ENCODE peak calls at places on chromosomes 4 and X, in eight cellular contexts. V, U, I, Y, C, M, R and W are unnamed samples.
A peak's percentile ranks its signal among the peaks of the same experiment; 100 is the strongest.

GRCh38 chr4:64713256-64713840 is 304.1 kb upstream of the TECRL start:
- DNase-seq in V (no peak), U (no peak), I (peak; percentile 3), Y (no peak), C (no peak), M (no peak), R (peak; percentile 56), W (no peak)

GRCh38 chrX:120367390-120368100 is 5.7 kb downstream of the ATP1B4 start:
- DNase-seq in V (no peak), U (no peak), I (no peak), Y (no peak), C (no peak), M (no peak), R (no peak), W (no peak)

GRCh38 chrX:43176686-43177085 is 398.7 kb upstream of the PPP1R2C start:
- DNase-seq in V (no peak), U (no peak), I (no peak), Y (no peak), C (no peak), M (no peak), R (no peak), W (no peak)

GRCh38 chr4:112140536-112140935 is 4.7 kb upstream of the FAM241A start:
- DNase-seq in V (no peak), U (no peak), I (no peak), Y (no peak), C (no peak), M (no peak), R (peak; percentile 22), W (no peak)

GRCh38 chrX:79715448-79715847 is 299.1 kb upstream of the TBX22 start:
- DNase-seq in V (no peak), U (no peak), I (no peak), Y (no peak), C (no peak), M (no peak), R (no peak), W (no peak)

GRCh38 chr4:66562276-66562806 is 892.1 kb upstream of the EPHA5 start:
- DNase-seq in V (no peak), U (no peak), I (no peak), Y (no peak), C (no peak), M (no peak), R (peak; percentile 38), W (no peak)

GRCh38 chr4:38606587-38606905 is 57.5 kb upstream of the KLF3 start:
- DNase-seq in V (no peak), U (no peak), I (no peak), Y (no peak), C (no peak), M (no peak), R (no peak), W (no peak)

GRCh38 chr4:122783301-122784215 is 43.1 kb upstream of the FGF2 start:
- DNase-seq in V (peak; percentile 93), U (no peak), I (peak; percentile 93), Y (peak; percentile 80), C (peak; percentile 76), M (peak; percentile 53), R (peak; percentile 97), W (peak; percentile 60)

GRCh38 chr4:183635737-183636136 is 23.2 kb downstream of the RWDD4 start:
- DNase-seq in V (no peak), U (no peak), I (no peak), Y (no peak), C (no peak), M (no peak), R (no peak), W (no peak)

GRCh38 chr4:38046735-38047487 is 86.7 kb downstream of the PTTG2 start:
- DNase-seq in V (peak; percentile 83), U (no peak), I (no peak), Y (no peak), C (no peak), M (no peak), R (no peak), W (no peak)

GRCh38 chrX:33032700-33033099 is 178.6 kb downstream of the DMD start:
- DNase-seq in V (no peak), U (no peak), I (no peak), Y (no peak), C (no peak), M (no peak), R (no peak), W (no peak)
- TF ChIP-seq CTCF in V (no peak), U (no peak), I (no peak), Y (no peak), C (no peak), M (no peak), R (no peak), W (no peak)

GRCh38 chr4:2394544-2394943 is 23.9 kb downstream of the ZFYVE28 start:
- DNase-seq in V (no peak), U (no peak), I (no peak), Y (no peak), C (no peak), M (no peak), R (no peak), W (no peak)

GRCh38 chr4:2393353-2394270 is 24.8 kb downstream of the ZFYVE28 start:
- DNase-seq in V (peak; percentile 87), U (peak; percentile 50), I (no peak), Y (no peak), C (no peak), M (no peak), R (no peak), W (no peak)

GRCh38 chr4:2396781-2397368 is 21.6 kb downstream of the ZFYVE28 start:
- DNase-seq in V (no peak), U (no peak), I (no peak), Y (no peak), C (no peak), M (no peak), R (no peak), W (no peak)

GRCh38 chr4:2395038-2395437 is 23.4 kb downstream of the ZFYVE28 start:
- DNase-seq in V (no peak), U (no peak), I (no peak), Y (peak; percentile 17), C (no peak), M (no peak), R (peak; percentile 74), W (no peak)

GRCh38 chr4:2395584-2395983 is 22.9 kb downstream of the ZFYVE28 start:
- DNase-seq in V (no peak), U (no peak), I (no peak), Y (no peak), C (no peak), M (no peak), R (no peak), W (no peak)
- TF ChIP-seq CTCF in V (no peak), U (no peak), I (no peak), Y (no peak), C (no peak), M (no peak), R (no peak), W (no peak)

DNA sequence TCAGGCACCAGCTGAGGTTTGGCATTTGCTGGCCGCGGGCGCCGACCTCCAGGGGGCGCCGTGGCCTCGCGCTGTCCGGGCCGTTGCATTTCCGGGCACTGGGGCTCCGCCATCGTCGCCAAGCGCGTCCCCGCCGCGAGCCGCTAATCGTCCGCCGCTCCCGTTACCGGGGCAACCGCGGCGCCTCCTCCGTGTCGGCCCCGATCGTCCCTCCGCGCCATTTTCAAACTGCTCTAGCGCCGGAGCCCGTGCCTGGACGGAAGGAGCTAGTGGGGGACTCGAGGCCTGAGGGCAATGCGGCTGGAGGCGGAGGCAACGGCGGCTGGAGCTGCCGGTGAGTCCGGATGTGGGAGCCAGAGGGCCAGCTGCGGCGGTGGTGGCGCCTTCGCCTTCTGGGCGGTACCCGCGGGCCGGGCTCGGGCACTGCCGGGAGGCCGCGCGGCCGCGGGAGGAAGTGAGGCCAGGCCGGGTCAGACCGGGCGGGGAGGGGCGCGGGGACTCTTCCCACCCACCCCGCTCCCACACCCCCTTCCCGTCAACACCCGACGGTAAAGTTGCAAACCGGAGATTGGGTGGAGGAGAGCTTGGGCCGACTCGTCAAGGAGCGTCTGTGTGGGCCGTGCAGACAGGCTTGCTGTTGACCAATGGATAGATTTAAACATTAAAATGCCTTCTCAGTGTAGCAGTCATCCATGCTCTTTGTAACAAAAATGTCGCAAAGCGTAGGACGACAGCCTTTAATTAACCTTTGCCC is at the start of gene CEP135:
- DNase-seq in V (peak; percentile 98), U (peak; percentile 94), I (peak; percentile 72), Y (no peak), C (peak; percentile 99), M (peak; percentile 91), R (peak; percentile 93), W (peak; percentile 83)
- TF ChIP-seq CTCF in V (peak; percentile 99), U (peak; percentile 96), I (peak; percentile 95), Y (peak; percentile 97), C (peak; percentile 79), M (peak; percentile 91), R (peak; percentile 85), W (peak; percentile 78)

GRCh38 chr4:186445040-186445439 is 110.3 kb downstream of the MTNR1A start:
- DNase-seq in V (no peak), U (peak; percentile 28), I (no peak), Y (no peak), C (no peak), M (no peak), R (no peak), W (no peak)

GRCh38 chr4:186451982-186452381 is 103.4 kb downstream of the MTNR1A start:
- DNase-seq in V (no peak), U (no peak), I (no peak), Y (no peak), C (no peak), M (no peak), R (no peak), W (no peak)

DNA sequence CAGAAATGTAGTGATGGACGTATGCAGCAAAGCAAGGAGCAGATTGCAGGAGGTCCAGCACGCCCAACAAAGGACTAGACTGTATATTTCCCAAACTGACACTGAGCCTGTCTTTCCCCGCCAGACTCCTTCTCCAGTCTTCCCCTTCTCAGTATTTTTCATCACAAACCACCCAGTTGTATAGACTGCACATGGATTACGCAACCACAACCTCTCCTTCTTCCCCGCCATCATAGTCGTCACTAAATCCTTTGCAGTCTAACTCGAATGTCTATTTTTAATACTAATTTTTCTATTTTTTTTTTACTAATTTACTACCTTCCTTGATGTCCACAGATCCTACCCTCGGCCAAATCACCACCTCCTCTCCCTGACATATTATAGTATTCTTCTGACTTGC is 105.4 kb downstream of the MTNR1A start:
- DNase-seq in V (no peak), U (no peak), I (no peak), Y (no peak), C (no peak), M (no peak), R (no peak), W (no peak)
- TF ChIP-seq CTCF in V (no peak), U (no peak), I (no peak), Y (no peak), C (no peak), M (no peak), R (no peak), W (no peak)

DNA sequence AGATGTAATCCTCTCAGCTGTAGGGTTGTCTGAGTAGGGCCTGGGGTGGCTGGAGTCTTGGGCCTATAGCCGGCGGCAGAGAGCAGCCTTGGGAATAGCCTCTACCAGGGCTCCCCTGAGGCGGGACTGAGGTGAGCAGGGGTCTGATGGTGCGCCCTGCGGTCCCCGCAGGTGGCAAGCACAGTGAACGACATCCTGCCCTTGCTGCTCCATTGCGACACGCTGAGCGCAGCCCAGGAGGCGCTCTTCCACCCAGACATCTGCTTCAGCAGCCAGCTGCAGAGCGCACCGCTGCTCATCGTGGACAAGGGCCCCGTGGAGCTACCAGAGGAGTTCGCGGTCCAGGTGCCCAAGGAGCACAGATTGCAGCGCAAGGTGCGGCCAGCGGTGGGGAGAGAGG is 317.0 kb downstream of the ADGRL3 start:
- DNase-seq in V (peak; percentile 92), U (peak; percentile 31), I (no peak), Y (no peak), C (peak; percentile 59), M (no peak), R (no peak), W (no peak)
- TF ChIP-seq CTCF in V (peak; percentile 78), U (no peak), I (no peak), Y (no peak), C (no peak), M (no peak), R (no peak), W (no peak)